ENCODE peak calls at places on chromosomes 5 and 9, in seven cellular contexts. F, M, W, O, U, K and R are unnamed samples.

GRCh38 chr5:68872088-68872842 is 221.5 kb upstream of the SLC30A5 start:
- DNase-seq in M (no peak), F (no peak), U (no peak), O (peak; percentile 25), W (no peak), K (no peak), R (peak; percentile 11)

GRCh38 chr9:114805670-114806551 is at the start of gene TNFSF15:
- DNase-seq in F (no peak), W (no peak), M (peak; percentile 78), O (peak; percentile 17), K (no peak), U (no peak), R (no peak)

GRCh38 chr9:75993434-75993833 is 103.0 kb downstream of the PCSK5 start:
- DNase-seq in U (peak; percentile 53), K (no peak), F (no peak), W (no peak), M (no peak), O (no peak), R (peak; percentile 80)

GRCh38 chr5:169126376-169127043 is 174.4 kb downstream of the SLIT3 start:
- DNase-seq in M (no peak), K (no peak), F (no peak), O (no peak), U (peak; percentile 49), W (no peak), R (peak; percentile 62)

GRCh38 chr9:38066907-38067610 is 2.0 kb downstream of the SHB start:
- DNase-seq in M (peak; percentile 84), W (no peak), O (peak; percentile 67), F (peak; percentile 89), K (peak; percentile 22), U (peak; percentile 45), R (no peak)

GRCh38 chr9:93345630-93346239 is 105.8 kb upstream of the FAM120A start:
- DNase-seq in O (no peak), F (no peak), M (no peak), W (no peak), K (no peak), U (no peak), R (no peak)

GRCh38 chr5:112787261-112787660 is 49.6 kb downstream of the APC start:
- DNase-seq in W (no peak), U (peak; percentile 25), M (no peak), O (no peak), F (no peak), K (no peak), R (peak; percentile 53)

GRCh38 chr9:109381011-109381729 is 60.3 kb upstream of the EPB41L4B start:
- DNase-seq in F (no peak), M (no peak), W (no peak), K (no peak), U (no peak), O (peak; percentile 76), R (peak; percentile 28)

GRCh38 chr5:114316167-114316566 is 45.7 kb upstream of the KCNN2 start:
- DNase-seq in O (no peak), F (no peak), M (no peak), U (no peak), K (no peak), W (no peak), R (no peak)

GRCh38 chr5:146731909-146732659 is 146.5 kb downstream of the PPP2R2B start:
- DNase-seq in W (peak; percentile 30), O (no peak), K (no peak), U (peak; percentile 95), F (no peak), M (no peak), R (peak; percentile 95)

GRCh38 chr5:75524071-75524470 is 12.4 kb downstream of the POLK start:
- DNase-seq in U (no peak), K (no peak), W (no peak), F (no peak), M (no peak), O (no peak), R (peak; percentile 44)

GRCh38 chr9:133706651-133707050 is 31.5 kb downstream of the SARDH start:
- DNase-seq in U (no peak), W (no peak), K (no peak), M (peak; percentile 39), O (no peak), F (peak; percentile 57), R (no peak)

GRCh38 chr5:147949711-147950573 is 43.6 kb upstream of the C5orf46 start:
- DNase-seq in U (peak; percentile 63), W (no peak), F (no peak), M (no peak), O (no peak), K (no peak), R (peak; percentile 49)

GRCh38 chr9:117414220-117414905 is 494 bp downstream of the ASTN2 start:
- DNase-seq in K (no peak), W (no peak), U (peak; percentile 1), O (peak; percentile 26), F (peak; percentile 63), M (peak; percentile 36), R (peak; percentile 1)

GRCh38 chr9:128587453-128587852 is 35.1 kb downstream of the SPTAN1 start:
- DNase-seq in W (no peak), U (no peak), M (no peak), F (no peak), O (no peak), K (peak; percentile 28), R (no peak)

GRCh38 chr5:40052812-40053211 is 626.9 kb upstream of the PTGER4 start:
- DNase-seq in W (no peak), O (no peak), M (no peak), F (no peak), U (peak; percentile 53), K (no peak), R (no peak)

GRCh38 chr5:4050203-4050602 is 454.6 kb downstream of the IRX1 start:
- DNase-seq in O (no peak), U (no peak), W (no peak), K (no peak), M (no peak), F (no peak), R (no peak)

GRCh38 chr5:160197341-160198147 is 31.8 kb upstream of the FABP6 start:
- DNase-seq in W (no peak), U (peak; percentile 30), M (no peak), K (no peak), F (no peak), O (peak; percentile 64), R (peak; percentile 38)

GRCh38 chr5:160199410-160199911 is 29.8 kb upstream of the FABP6 start:
- DNase-seq in W (no peak), K (peak; percentile 70), O (peak; percentile 59), F (peak; percentile 80), U (peak; percentile 44), M (peak; percentile 70), R (peak; percentile 29)

GRCh38 chr5:160198148-160198545 is 31.2 kb upstream of the FABP6 start:
- DNase-seq in W (no peak), O (no peak), M (no peak), K (no peak), U (no peak), F (no peak), R (no peak)

DNA sequence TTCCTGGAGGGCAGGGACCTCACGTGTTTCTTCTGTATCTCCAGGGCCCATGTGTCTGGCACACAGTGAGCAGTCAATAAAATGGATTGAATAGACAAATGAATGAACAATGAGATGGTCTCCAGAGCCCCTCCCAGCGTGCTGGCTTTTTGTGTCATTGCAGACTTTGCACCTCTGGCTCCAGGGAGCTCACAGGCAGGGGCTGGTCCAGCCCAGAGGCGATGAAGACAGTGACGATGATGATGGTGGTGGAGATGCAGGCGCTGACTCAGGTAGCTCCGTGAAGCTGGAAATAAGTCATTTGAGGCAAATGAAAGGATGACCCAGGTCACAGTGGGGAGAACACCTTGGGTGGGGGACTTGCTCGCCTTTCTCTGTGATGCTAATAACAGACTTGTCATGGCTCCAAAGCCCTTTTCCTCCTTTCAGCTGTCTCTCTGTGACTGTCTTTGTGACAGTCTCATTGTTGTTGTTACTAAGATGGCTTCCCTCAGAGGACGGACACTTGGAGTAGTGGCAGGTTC is 30.4 kb upstream of the FABP6 start:
- DNase-seq in W (no peak), K (no peak), U (no peak), F (no peak), O (no peak), M (no peak), R (no peak)
- H3K4me3 ChIP-seq in W (peak overlapping the region; percentile 10), K (peak overlapping the region; percentile 51), U (peak overlapping the region; percentile 17), F (peak overlapping the region; percentile 52), O (no peak overlapping the region), M (no peak overlapping the region), R (no peak overlapping the region)

GRCh38 chr9:83200531-83200930 is 137.6 kb upstream of the RASEF start:
- DNase-seq in K (no peak), U (no peak), M (no peak), F (no peak), O (no peak), W (no peak), R (no peak)

GRCh38 chr9:83196946-83197345 is 134.0 kb upstream of the RASEF start:
- DNase-seq in K (no peak), U (no peak), W (no peak), O (no peak), F (no peak), M (no peak), R (no peak)

GRCh38 chr9:83197611-83198010 is 134.7 kb upstream of the RASEF start:
- DNase-seq in U (no peak), W (no peak), M (no peak), K (no peak), F (no peak), O (no peak), R (no peak)

GRCh38 chr9:83198336-83198735 is 135.4 kb upstream of the RASEF start:
- DNase-seq in W (no peak), F (no peak), U (no peak), O (no peak), K (no peak), M (no peak), R (no peak)

GRCh38 chr9:83199240-83199639 is 136.3 kb upstream of the RASEF start:
- DNase-seq in K (no peak), O (peak; percentile 78), M (no peak), W (no peak), U (peak; percentile 65), F (no peak), R (peak; percentile 40)
- TF ChIP-seq CTCF in K (no peak), O (peak; percentile 72), M (no peak), W (peak; percentile 43), U (peak; percentile 68), F (peak; percentile 43), R (peak; percentile 38)

GRCh38 chr5:149898811-149899210 is 45.8 kb downstream of the PDE6A start:
- DNase-seq in F (no peak), U (no peak), M (no peak), K (no peak), W (no peak), O (no peak), R (no peak)

GRCh38 chr5:149894237-149894636 is 50.4 kb downstream of the PDE6A start:
- DNase-seq in W (no peak), K (no peak), M (no peak), U (no peak), F (no peak), O (no peak), R (no peak)

GRCh38 chr5:149893403-149893931 is 51.1 kb downstream of the PDE6A start:
- DNase-seq in U (peak; percentile 20), W (no peak), O (no peak), K (no peak), M (no peak), F (no peak), R (peak; percentile 45)

GRCh38 chr5:149892594-149892993 is 52.0 kb downstream of the PDE6A start:
- DNase-seq in U (no peak), K (no peak), M (no peak), O (peak; percentile 29), W (no peak), F (no peak), R (no peak)

GRCh38 chr5:149895416-149896345 is 48.9 kb downstream of the PDE6A start:
- DNase-seq in U (no peak), K (no peak), O (no peak), M (no peak), F (no peak), W (no peak), R (peak; percentile 84)
- H3K4me3 ChIP-seq in U (no peak overlapping the region), K (no peak overlapping the region), O (no peak overlapping the region), M (no peak overlapping the region), F (no peak overlapping the region), W (no peak overlapping the region), R (no peak overlapping the region)

GRCh38 chr5:36777105-36777757 is 99.3 kb upstream of the NIPBL start:
- DNase-seq in F (no peak), O (peak; percentile 26), K (no peak), M (no peak), W (peak; percentile 8), U (peak; percentile 31), R (peak; percentile 35)
- TF ChIP-seq CTCF in F (no peak), O (peak; percentile 54), K (no peak), M (no peak), W (peak; percentile 56), U (peak; percentile 48), R (peak; percentile 44)